ENCODE peak calls at places on chromosomes 3 and 15, in ten cellular contexts. H is activated CD8-positive, alpha-beta memory T cell treated with anti-CD3 and anti-CD28 coated beads for 48 hours; X is pancreas; D is brain microvascular endothelial cell; G is AG10803; Y is central memory CD4-positive, alpha-beta T cell; P is HFF-Myc; E is mesothelial cell of epicardium; S is NCI-H1092 treated with DMSO at 0.1 percent for 48 hours; O is AG20443. K is an unnamed sample.

GRCh38 chr3:160773722-160774121 is 17.7 kb downstream of the PPM1L start:
- DNase-seq in Y (no peak), S (no peak), D (no peak), X (no peak), P (no peak), G (no peak), H (no peak), E (no peak), O (no peak), K (no peak)

GRCh38 chr15:83611312-83611711 is 42.6 kb upstream of the ADAMTSL3 start:
- DNase-seq in H (no peak), E (no peak), G (no peak), Y (no peak), X (peak; percentile 71), O (no peak), S (no peak), P (no peak), D (no peak), K (no peak)

GRCh38 chr3:36813320-36813719 is 49.0 kb upstream of the DCLK3 start:
- DNase-seq in D (no peak), S (no peak), O (no peak), H (no peak), P (no peak), E (no peak), X (no peak), G (no peak), Y (no peak), K (no peak)

GRCh38 chr15:79283252-79284048 is 928 bp downstream of the ANKRD34C start:
- DNase-seq in P (no peak), D (peak; percentile 18), G (peak; percentile 17), S (no peak), Y (no peak), H (peak; percentile 17), E (peak; percentile 89), X (peak; percentile 24), O (peak; percentile 90), K (peak; percentile 22)

GRCh38 chr15:51093865-51094605 is 671 bp downstream of the TNFAIP8L3 start:
- DNase-seq in S (no peak), H (no peak), G (peak; percentile 32), Y (no peak), E (no peak), D (no peak), X (peak; percentile 27), O (peak; percentile 61), P (no peak), K (peak; percentile 49)

GRCh38 chr3:152836269-152836668 is 1.3 kb downstream of the P2RY1 start:
- DNase-seq in X (no peak), G (no peak), E (no peak), O (no peak), P (no peak), Y (no peak), H (no peak), D (no peak), S (no peak), K (no peak)

GRCh38 chr3:8621872-8622271 is 22.7 kb downstream of the SSUH2 start:
- DNase-seq in Y (no peak), H (no peak), S (no peak), G (peak; percentile 96), P (peak; percentile 10), O (peak; percentile 95), X (no peak), E (no peak), D (peak; percentile 83), K (peak; percentile 92)

GRCh38 chr3:191237045-191237882 is 38.2 kb downstream of the OSTN start:
- DNase-seq in E (no peak), G (no peak), O (no peak), D (no peak), S (no peak), H (no peak), Y (no peak), P (no peak), X (no peak), K (no peak)

GRCh38 chr3:135621184-135621931 is 344.2 kb upstream of the PPP2R3A start:
- DNase-seq in O (no peak), X (no peak), D (no peak), G (no peak), P (no peak), Y (no peak), S (no peak), H (no peak), E (no peak), K (no peak)

GRCh38 chr3:124607163-124607562 is 123.1 kb upstream of the UMPS start:
- DNase-seq in P (no peak), S (no peak), X (no peak), D (peak; percentile 58), H (no peak), G (peak; percentile 47), E (no peak), Y (no peak), O (peak; percentile 19), K (no peak)

GRCh38 chr15:70582143-70582945 is 181.0 kb downstream of the UACA start:
- DNase-seq in X (no peak), D (peak; percentile 22), S (no peak), O (peak; percentile 76), P (no peak), E (no peak), H (no peak), G (peak; percentile 62), Y (no peak), K (no peak)

GRCh38 chr3:118536764-118537163 is 497.9 kb downstream of the IGSF11 start:
- DNase-seq in Y (no peak), D (no peak), H (no peak), G (no peak), O (no peak), P (no peak), E (no peak), S (no peak), X (no peak), K (no peak)

GRCh38 chr15:84949043-84949442 is 32.6 kb upstream of the PDE8A start:
- DNase-seq in Y (no peak), D (peak; percentile 60), S (no peak), H (no peak), E (no peak), O (peak; percentile 71), X (no peak), P (no peak), G (peak; percentile 73), K (no peak)

GRCh38 chr3:133854971-133855370 is 40.7 kb downstream of the RAB6B start:
- DNase-seq in P (no peak), G (no peak), H (no peak), O (no peak), Y (no peak), S (no peak), X (no peak), D (no peak), E (no peak), K (no peak)

GRCh38 chr3:10936686-10937085 is 55.9 kb upstream of the SLC6A1 start:
- DNase-seq in X (no peak), D (no peak), G (no peak), O (no peak), E (no peak), P (no peak), H (no peak), S (no peak), Y (no peak), K (no peak)

GRCh38 chr15:95644476-95644875 is 686.0 kb upstream of the NR2F2 start:
- DNase-seq in H (no peak), X (no peak), S (no peak), Y (no peak), P (no peak), D (no peak), E (no peak), O (no peak), G (peak; percentile 23), K (no peak)

GRCh38 chr15:51161491-51162260 is 67.0 kb upstream of the TNFAIP8L3 start:
- DNase-seq in O (peak; percentile 30), S (no peak), D (peak; percentile 5), Y (no peak), H (no peak), E (no peak), P (no peak), X (no peak), G (peak; percentile 68), K (no peak)

GRCh38 chr3:131140891-131141290 is 114.2 kb downstream of the NEK11 start:
- DNase-seq in H (no peak), D (no peak), P (no peak), X (no peak), S (no peak), Y (no peak), E (no peak), G (no peak), O (no peak), K (no peak)

GRCh38 chr15:96053039-96054021 is 277.2 kb upstream of the NR2F2 start:
- DNase-seq in P (no peak), G (no peak), H (no peak), Y (no peak), S (peak; percentile 86), E (peak; percentile 70), D (no peak), O (no peak), X (peak; percentile 36), K (peak; percentile 3)

GRCh38 chr3:125437631-125438435 is 62.7 kb upstream of the ZNF148 start:
- DNase-seq in E (peak; percentile 76), G (peak; percentile 40), X (peak; percentile 32), O (peak; percentile 77), P (peak; percentile 21), D (peak; percentile 47), Y (peak; percentile 39), S (peak; percentile 2), H (peak; percentile 34), K (peak; percentile 48)

GRCh38 chr3:190084983-190085382 is 35.7 kb downstream of the P3H2 start:
- DNase-seq in E (no peak), D (no peak), Y (no peak), P (no peak), S (no peak), X (no peak), O (no peak), H (no peak), G (no peak), K (no peak)

GRCh38 chr3:160473978-160474377 is 24.4 kb upstream of the TRIM59 start:
- DNase-seq in X (no peak), E (no peak), S (no peak), D (peak; percentile 88), Y (no peak), H (no peak), P (peak; percentile 97), O (peak; percentile 82), G (peak; percentile 98), K (peak; percentile 74)

GRCh38 chr15:42707068-42707467 is 29.9 kb downstream of the CDAN1 start:
- DNase-seq in D (no peak), P (no peak), G (peak; percentile 34), X (no peak), H (no peak), E (no peak), Y (no peak), S (no peak), O (peak; percentile 6), K (no peak)

GRCh38 chr15:44719293-44719999 is 8.1 kb downstream of the B2M start:
- DNase-seq in H (no peak), X (no peak), D (no peak), G (no peak), O (no peak), S (no peak), Y (peak; percentile 70), P (no peak), E (no peak), K (no peak)

GRCh38 chr3:145981057-145981456 is 179.9 kb downstream of the PLOD2 start:
- DNase-seq in H (no peak), P (no peak), G (peak; percentile 42), E (no peak), S (no peak), X (no peak), Y (no peak), D (peak; percentile 13), O (peak; percentile 6), K (no peak)

GRCh38 chr3:117681619-117682018 is 972.0 kb downstream of the TUSC7 start:
- DNase-seq in D (peak; percentile 51), G (peak; percentile 89), S (no peak), Y (no peak), E (no peak), H (no peak), X (no peak), O (peak; percentile 85), P (no peak), K (peak; percentile 35)

GRCh38 chr3:122890077-122890484 is 95.2 kb downstream of the SLC49A4 start:
- DNase-seq in P (peak; percentile 70), Y (no peak), D (peak; percentile 18), O (peak; percentile 80), G (peak; percentile 66), S (no peak), E (no peak), H (no peak), X (peak; percentile 42), K (no peak)